ENCODE peak calls at places on chromosomes 4 and X, in ten cellular contexts. W, G, I, A, M, E, O, L, T and C are unnamed samples.

GRCh38 chr4:139933104-139933503 is 220.9 kb downstream of the MAML3 start:
- DNase-seq in G (no peak), I (no peak), L (no peak), E (no peak), M (no peak), A (no peak), T (no peak), O (no peak), W (no peak), C (no peak)

GRCh38 chr4:152101546-152102183 is 340.9 kb upstream of the GATB start:
- DNase-seq in M (no peak), A (no peak), E (no peak), I (no peak), O (no peak), W (no peak), L (no peak), T (no peak), G (no peak), C (no peak)

GRCh38 chrX:139508099-139508498 is 22.4 kb upstream of the F9 start:
- DNase-seq in O (no peak), L (no peak), M (no peak), W (no peak), A (no peak), I (no peak), G (no peak), E (no peak), T (no peak), C (no peak)

GRCh38 chr4:2304877-2305561 is 43.1 kb upstream of the MXD4 start:
- DNase-seq in A (no peak), E (no peak), M (no peak), L (peak), G (no peak), O (no peak), W (no peak), I (no peak), T (no peak), C (no peak)

GRCh38 chr4:110062166-110062565 is 136.2 kb downstream of the ELOVL6 start:
- DNase-seq in O (no peak), G (no peak), E (no peak), W (no peak), L (no peak), T (no peak), A (no peak), I (no peak), M (no peak), C (no peak)

GRCh38 chr4:26152051-26152450 is 168.8 kb upstream of the RBPJ start:
- DNase-seq in T (no peak), E (no peak), M (no peak), O (no peak), G (no peak), W (no peak), L (no peak), I (no peak), A (no peak), C (no peak)

GRCh38 chr4:159298502-159298901 is 195.6 kb downstream of the RAPGEF2 start:
- DNase-seq in A (no peak), G (no peak), W (peak), T (peak), M (peak), L (no peak), I (no peak), E (peak), O (no peak), C (no peak)

GRCh38 chrX:143025628-143026027 is at the start of gene SPANXN4:
- DNase-seq in G (no peak), E (no peak), A (no peak), M (no peak), L (no peak), W (no peak), T (no peak), I (no peak), O (no peak), C (no peak)

GRCh38 chrX:15418041-15418706 is 34.0 kb upstream of the VEGFD start:
- DNase-seq in O (no peak), E (no peak), L (no peak), I (no peak), T (no peak), M (no peak), W (peak), A (no peak), G (no peak), C (no peak)

GRCh38 chrX:110175146-110175545 is 142.7 kb downstream of the AMMECR1 start:
- DNase-seq in L (no peak), M (no peak), E (no peak), A (no peak), I (no peak), T (no peak), O (no peak), G (no peak), W (no peak), C (no peak)

GRCh38 chr4:2534904-2535385 is 1.5 kb upstream of the FAM193A start:
- DNase-seq in I (no peak), T (no peak), E (peak), G (no peak), A (no peak), M (no peak), O (peak), W (peak), L (no peak), C (no peak)

GRCh38 chrX:15549189-15550012 is 48.8 kb downstream of the BMX start:
- DNase-seq in T (no peak), O (no peak), L (no peak), M (no peak), W (no peak), A (no peak), G (no peak), E (no peak), I (no peak), C (no peak)

GRCh38 chr4:24840826-24841587 is 45.6 kb downstream of the SOD3 start:
- DNase-seq in I (no peak), M (no peak), E (no peak), A (no peak), O (peak), T (no peak), W (no peak), L (no peak), G (no peak), C (no peak)

GRCh38 chrX:31297881-31298280 is 226.0 kb upstream of the FTHL17 start:
- DNase-seq in M (no peak), L (no peak), O (no peak), T (no peak), E (no peak), I (no peak), W (no peak), G (no peak), A (no peak), C (no peak)

GRCh38 chrX:99795495-99795894 is 614.6 kb downstream of the PCDH19 start:
- DNase-seq in O (no peak), L (no peak), E (no peak), G (no peak), M (no peak), T (no peak), A (no peak), W (no peak), I (no peak), C (no peak)

GRCh38 chrX:20455001-20455400 is 188.3 kb upstream of the RPS6KA3 start:
- DNase-seq in L (no peak), O (no peak), G (no peak), E (peak), M (no peak), A (no peak), T (no peak), W (no peak), I (no peak), C (no peak)

GRCh38 chr4:99201687-99202086 is 17.4 kb downstream of the ADH6 start:
- DNase-seq in L (no peak), W (peak), A (no peak), M (no peak), G (no peak), T (no peak), I (no peak), E (no peak), O (no peak), C (no peak)

GRCh38 chr4:158356331-158356730 is 146.0 kb downstream of the TMEM144 start:
- DNase-seq in G (no peak), L (no peak), W (no peak), A (no peak), O (no peak), M (no peak), T (peak), I (no peak), E (no peak), C (no peak)

GRCh38 chr4:8039290-8039689 is 99.6 kb upstream of the AFAP1 start:
- DNase-seq in A (no peak), T (no peak), O (no peak), W (no peak), M (no peak), E (peak), L (no peak), I (no peak), G (no peak), C (peak)

GRCh38 chr4:168126952-168127351 is 34.6 kb downstream of the ANXA10 start:
- DNase-seq in L (no peak), G (no peak), E (no peak), I (no peak), T (no peak), W (no peak), M (no peak), A (no peak), O (no peak), C (no peak)

GRCh38 chrX:137549846-137550534 is 15.9 kb upstream of the ZIC3 start:
- DNase-seq in T (no peak), I (no peak), L (no peak), G (no peak), O (no peak), E (no peak), M (no peak), A (no peak), W (no peak), C (no peak)

GRCh38 chr4:158490629-158491028 is 31.1 kb upstream of the RXFP1 start:
- DNase-seq in E (no peak), T (no peak), W (no peak), A (no peak), M (no peak), I (no peak), G (no peak), O (peak), L (no peak), C (no peak)

GRCh38 chrX:94676285-94676684 is 1002.3 kb downstream of the FAM133A start:
- DNase-seq in L (no peak), I (no peak), E (no peak), G (no peak), T (no peak), A (no peak), O (no peak), W (no peak), M (no peak), C (peak)

GRCh38 chrX:18714910-18715309 is 7.5 kb downstream of the PPEF1 start:
- DNase-seq in W (no peak), I (no peak), M (peak), L (no peak), O (no peak), T (peak), A (no peak), G (no peak), E (no peak), C (no peak)

GRCh38 chr4:40804598-40804997 is 54.8 kb downstream of the NSUN7 start:
- DNase-seq in E (no peak), G (no peak), M (no peak), T (no peak), W (no peak), I (no peak), O (no peak), L (no peak), A (no peak), C (no peak)
- H3K4me3 ChIP-seq in E (no peak), G (no peak), M (no peak), T (no peak), W (no peak), I (no peak), O (no peak), L (no peak), A (no peak), C (no peak)

GRCh38 chr4:121057466-121057911 is 14.8 kb downstream of the NDNF start:
- DNase-seq in T (no peak), L (no peak), O (no peak), A (no peak), M (peak), W (no peak), I (no peak), G (no peak), E (no peak), C (peak)
- H3K4me3 ChIP-seq in T (no peak), L (no peak), O (no peak), A (no peak), M (no peak), W (no peak), I (no peak), G (no peak), E (no peak), C (peak)

GRCh38 chr4:174218127-174218790 is 65.2 kb downstream of the FBXO8 start:
- DNase-seq in G (no peak), L (no peak), M (peak), E (no peak), A (no peak), O (no peak), T (no peak), W (no peak), I (no peak), C (no peak)

GRCh38 chr4:174215055-174215454 is 68.4 kb downstream of the FBXO8 start:
- DNase-seq in M (no peak), G (no peak), E (no peak), W (no peak), O (no peak), I (no peak), T (no peak), L (no peak), A (no peak), C (no peak)

GRCh38 chr4:174215936-174216699 is 67.3 kb downstream of the FBXO8 start:
- DNase-seq in W (no peak), G (no peak), O (no peak), A (no peak), L (no peak), E (no peak), T (no peak), M (peak), I (no peak), C (no peak)

GRCh38 chr4:174217273-174218126 is 66.0 kb downstream of the FBXO8 start:
- DNase-seq in I (peak), L (no peak), T (peak), A (no peak), O (no peak), W (peak), M (peak), G (no peak), E (no peak), C (peak)

DNA sequence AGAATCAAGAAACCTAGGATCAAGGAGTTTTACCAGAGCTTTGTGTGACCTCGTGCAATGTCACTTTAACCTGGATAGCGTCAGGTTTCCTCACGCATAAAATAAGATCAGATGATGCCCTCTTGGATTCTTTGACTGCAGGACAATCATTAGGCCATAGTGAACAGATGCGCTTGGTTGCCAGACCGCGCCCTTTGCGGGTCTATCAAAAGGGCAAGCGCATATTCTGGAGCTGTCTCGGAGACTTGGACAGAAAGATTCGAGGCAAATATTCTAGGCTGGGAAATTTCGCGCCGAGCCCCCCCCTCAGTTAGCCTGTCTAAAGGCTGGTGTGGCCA is 66.6 kb downstream of the FBXO8 start:
- DNase-seq in G (no peak), E (no peak), T (no peak), M (no peak), W (no peak), A (no peak), L (no peak), O (no peak), I (no peak), C (no peak)
- H3K4me3 ChIP-seq in G (no peak), E (no peak), T (no peak), M (peak), W (no peak), A (no peak), L (no peak), O (no peak), I (no peak), C (no peak)

GRCh38 chr4:6663596-6664393 is 23.3 kb downstream of the MRFAP1 start:
- DNase-seq in A (no peak), M (no peak), E (no peak), T (no peak), L (no peak), I (no peak), G (no peak), W (no peak), O (no peak), C (no peak)
- H3K4me3 ChIP-seq in A (no peak), M (peak), E (no peak), T (no peak), L (peak), I (no peak), G (peak), W (no peak), O (no peak), C (no peak)

GRCh38 chr4:112650332-112650731 is 13.4 kb downstream of the LARP7 start:
- DNase-seq in G (no peak), M (no peak), I (no peak), T (no peak), A (no peak), E (no peak), L (no peak), W (no peak), O (no peak), C (no peak)

GRCh38 chr4:112648263-112649054 is 11.5 kb downstream of the LARP7 start:
- DNase-seq in I (no peak), T (no peak), A (no peak), L (no peak), M (no peak), G (no peak), O (no peak), E (no peak), W (peak), C (no peak)

GRCh38 chr4:112649055-112649408 is 12.1 kb downstream of the LARP7 start:
- DNase-seq in E (no peak), L (no peak), W (no peak), G (no peak), A (no peak), I (no peak), O (no peak), T (no peak), M (no peak), C (no peak)

GRCh38 chr4:112652216-112652615 is 15.3 kb downstream of the LARP7 start:
- DNase-seq in T (no peak), M (no peak), G (no peak), A (no peak), E (no peak), W (no peak), O (no peak), I (no peak), L (no peak), C (no peak)

DNA sequence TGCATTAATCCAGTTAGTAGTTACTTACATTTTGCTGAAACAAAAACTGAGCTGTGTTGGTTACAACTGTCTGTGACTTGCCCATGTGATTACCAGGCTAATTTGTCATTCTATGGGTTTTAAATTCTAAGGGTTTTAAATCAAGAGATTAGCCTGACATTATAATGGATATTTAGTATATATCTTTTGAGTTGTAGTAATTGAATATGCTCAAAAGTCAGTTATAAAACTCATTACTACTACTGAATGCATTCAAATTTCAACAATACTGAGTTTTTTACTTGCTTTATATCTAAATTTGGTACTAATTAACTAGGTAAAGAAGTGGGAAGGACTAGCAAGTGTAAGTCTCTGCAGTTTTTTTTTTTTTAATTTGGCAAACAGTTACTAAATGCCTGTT is 14.7 kb downstream of the LARP7 start:
- DNase-seq in A (no peak), M (no peak), T (no peak), O (no peak), W (no peak), L (no peak), I (no peak), G (no peak), E (no peak), C (no peak)
- H3K4me3 ChIP-seq in A (no peak), M (no peak), T (no peak), O (no peak), W (no peak), L (no peak), I (no peak), G (no peak), E (no peak), C (no peak)

DNA sequence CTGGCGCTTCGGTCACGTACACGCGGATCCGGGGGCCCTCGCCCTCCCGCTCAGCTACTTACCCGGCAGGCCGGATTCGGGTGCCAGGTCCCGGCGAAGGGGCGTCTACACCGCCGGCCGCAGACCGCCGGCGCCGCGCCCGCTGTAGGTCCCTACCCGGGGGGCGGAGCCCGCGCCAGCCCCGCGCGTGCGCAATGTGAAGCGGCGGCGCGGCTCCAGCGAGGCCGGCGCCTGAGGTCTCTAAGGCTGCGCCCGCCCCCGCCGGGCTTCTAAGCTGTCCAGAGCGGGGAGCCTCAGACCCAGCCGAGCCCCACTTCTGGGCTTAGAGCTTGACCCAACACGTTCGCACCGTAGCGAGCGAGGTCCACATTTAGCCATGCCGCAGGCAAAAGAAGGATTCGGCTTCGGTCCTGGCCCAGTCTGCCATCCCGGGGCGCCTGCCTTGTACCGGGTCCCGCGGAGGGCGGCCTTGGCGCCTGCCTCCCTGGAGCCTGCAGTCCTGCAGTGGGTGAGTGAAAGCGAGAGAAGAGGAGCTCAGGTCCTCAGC is at the start of gene ZNF518B:
- DNase-seq in L (peak), M (peak), A (peak), I (peak), O (peak), W (peak), G (peak), E (peak), T (peak), C (no peak)
- H3K4me3 ChIP-seq in L (peak), M (peak), A (peak), I (peak), O (peak), W (peak), G (peak), E (peak), T (peak), C (no peak)

DNA sequence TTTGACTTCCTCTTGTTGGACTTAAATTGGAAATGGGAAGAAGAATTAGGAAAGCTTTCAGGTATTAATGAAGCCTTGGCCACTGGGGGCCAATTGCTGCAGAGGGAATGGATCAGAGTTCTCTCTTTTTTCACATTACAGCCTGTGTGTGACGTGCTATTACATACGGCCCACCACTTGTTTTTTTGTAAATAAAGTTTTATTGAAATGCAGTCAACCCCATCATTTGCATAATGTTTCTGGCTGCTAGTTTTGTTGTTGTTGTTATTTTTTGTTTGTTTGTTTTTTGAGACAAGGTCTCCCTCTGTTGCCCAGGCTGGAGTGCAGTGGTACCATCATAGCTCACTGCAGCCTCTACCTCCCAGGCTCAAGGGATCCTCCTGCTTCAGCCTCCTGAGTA is 98.4 kb downstream of the ASMT start:
- DNase-seq in M (no peak), L (no peak), T (no peak), G (no peak), W (no peak), A (no peak), O (no peak), E (no peak), I (no peak), C (no peak)
- H3K4me3 ChIP-seq in M (no peak), L (no peak), T (no peak), G (no peak), W (no peak), A (no peak), O (no peak), E (no peak), I (no peak), C (no peak)